ENCODE peak calls at places on chromosomes 6 and 20, in seven cellular contexts. Y is left ventricle myocardium inferior, A is kidney epithelial cell, V is heart right ventricle, X is Panc1, L is osteoblast, T is fibroblast of lung. F is an unnamed sample.

GRCh38 chr6:34243131-34243771 is 5.6 kb downstream of the SMIM29 start:
- DNase-seq in A (no peak), Y (no peak), V (no peak), T (no peak), X (no peak), L (peak; percentile 93), F (no peak)

GRCh38 chr6:40882321-40882720 is 156.7 kb downstream of the UNC5CL start:
- DNase-seq in L (no peak), X (no peak), Y (no peak), V (no peak), T (no peak), A (no peak), F (no peak)

GRCh38 chr20:8853805-8854338 is 215.0 kb upstream of the PLCB4 start:
- DNase-seq in L (peak; percentile 65), T (peak; percentile 87), A (peak; percentile 62), X (peak; percentile 51), V (peak; percentile 48), Y (no peak), F (no peak)

GRCh38 chr6:139641412-139641811 is 267.0 kb upstream of the CITED2 start:
- DNase-seq in L (no peak), T (no peak), V (no peak), A (no peak), X (no peak), Y (no peak), F (no peak)

GRCh38 chr6:52725530-52726192 is 37.6 kb downstream of the GSTA2 start:
- DNase-seq in T (no peak), L (peak; percentile 31), V (no peak), Y (no peak), A (no peak), X (no peak), F (no peak)

GRCh38 chr20:43963872-43964791 is 49.5 kb downstream of the TOX2 start:
- DNase-seq in X (no peak), Y (peak; percentile 63), T (peak; percentile 79), V (peak; percentile 43), L (peak; percentile 92), A (no peak), F (no peak)

GRCh38 chr6:39362487-39362865 is 40.0 kb upstream of the KCNK16 start:
- DNase-seq in A (no peak), V (no peak), L (peak; percentile 52), Y (no peak), T (peak; percentile 9), X (no peak), F (no peak)

GRCh38 chr6:164018127-164018526 is 603.6 kb downstream of the QKI start:
- DNase-seq in X (no peak), A (no peak), V (no peak), T (no peak), Y (no peak), L (no peak), F (no peak)

GRCh38 chr6:88166493-88166900 is 350 bp upstream of the CNR1 start:
- DNase-seq in Y (no peak), V (no peak), A (no peak), T (no peak), L (peak; percentile 77), X (no peak), F (no peak)

GRCh38 chr6:88167625-88167937 is 1.4 kb upstream of the CNR1 start:
- DNase-seq in Y (no peak), A (no peak), X (no peak), L (no peak), T (no peak), V (no peak), F (no peak)

GRCh38 chr6:88166901-88167624 is 916 bp upstream of the CNR1 start:
- DNase-seq in V (no peak), T (no peak), Y (no peak), A (no peak), X (no peak), L (peak; percentile 69), F (no peak)

GRCh38 chr6:88165087-88165876 is 865 bp downstream of the CNR1 start:
- DNase-seq in Y (no peak), T (no peak), V (no peak), L (peak; percentile 70), X (no peak), A (no peak), F (no peak)

DNA sequence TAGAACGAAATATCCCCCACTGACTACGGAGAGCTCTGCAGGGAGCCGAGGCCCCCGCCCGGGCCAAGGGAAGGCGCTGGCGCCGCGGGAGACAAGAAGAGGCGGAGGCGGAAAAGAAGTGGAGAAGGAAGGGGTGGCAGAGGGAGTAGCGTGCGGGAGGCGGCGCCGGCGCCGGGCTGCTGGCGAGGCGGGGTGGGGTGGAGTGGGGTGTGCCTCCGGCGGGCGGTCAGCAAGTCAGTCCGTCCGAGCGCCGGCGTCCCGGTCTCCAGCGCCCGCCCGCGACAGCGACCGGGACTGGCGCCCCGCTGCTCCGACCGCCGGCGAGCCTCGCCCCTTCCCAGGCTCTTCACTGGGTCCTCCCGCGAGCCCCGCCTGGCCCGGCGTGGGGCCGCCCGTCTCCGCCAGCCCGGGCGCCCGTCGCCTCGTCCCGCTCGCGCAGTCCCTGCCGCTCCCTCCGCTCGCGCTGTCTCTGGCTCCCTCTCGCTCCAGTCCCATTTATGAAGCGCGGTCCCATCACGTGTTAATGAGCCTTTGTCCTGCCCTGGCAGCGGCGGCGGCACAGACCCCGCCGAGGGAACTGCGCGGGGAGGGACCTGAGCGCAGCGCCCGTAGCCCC is at the start of gene CNR1:
- DNase-seq in V (peak; percentile 16), A (no peak), Y (peak; percentile 35), X (no peak), T (peak; percentile 2), L (peak; percentile 72), F (no peak)
- H3K4me3 ChIP-seq in V (peak within 1 kb of the TSS; percentile 47), A (peak within 1 kb of the TSS; percentile 54), Y (peak within 1 kb of the TSS; percentile 63), X (peak within 1 kb of the TSS; percentile 55), T (peak within 1 kb of the TSS; percentile 53), L (peak within 1 kb of the TSS; percentile 52), F (peak within 1 kb of the TSS; percentile 32)

GRCh38 chr6:28770732-28771131 is 153.1 kb downstream of the TRIM27 start:
- DNase-seq in V (no peak), A (no peak), Y (no peak), X (no peak), T (no peak), L (no peak), F (no peak)

GRCh38 chr6:28772480-28773381 is 151.1 kb downstream of the TRIM27 start:
- DNase-seq in T (no peak), A (no peak), X (no peak), V (no peak), Y (no peak), L (no peak), F (no peak)

GRCh38 chr6:28774292-28775051 is 149.3 kb downstream of the TRIM27 start:
- DNase-seq in X (no peak), A (no peak), L (no peak), Y (no peak), T (no peak), V (no peak), F (no peak)

GRCh38 chr6:28769626-28770402 is 154.0 kb downstream of the TRIM27 start:
- DNase-seq in V (no peak), T (peak; percentile 14), A (peak; percentile 7), X (no peak), Y (no peak), L (no peak), F (no peak)

DNA sequence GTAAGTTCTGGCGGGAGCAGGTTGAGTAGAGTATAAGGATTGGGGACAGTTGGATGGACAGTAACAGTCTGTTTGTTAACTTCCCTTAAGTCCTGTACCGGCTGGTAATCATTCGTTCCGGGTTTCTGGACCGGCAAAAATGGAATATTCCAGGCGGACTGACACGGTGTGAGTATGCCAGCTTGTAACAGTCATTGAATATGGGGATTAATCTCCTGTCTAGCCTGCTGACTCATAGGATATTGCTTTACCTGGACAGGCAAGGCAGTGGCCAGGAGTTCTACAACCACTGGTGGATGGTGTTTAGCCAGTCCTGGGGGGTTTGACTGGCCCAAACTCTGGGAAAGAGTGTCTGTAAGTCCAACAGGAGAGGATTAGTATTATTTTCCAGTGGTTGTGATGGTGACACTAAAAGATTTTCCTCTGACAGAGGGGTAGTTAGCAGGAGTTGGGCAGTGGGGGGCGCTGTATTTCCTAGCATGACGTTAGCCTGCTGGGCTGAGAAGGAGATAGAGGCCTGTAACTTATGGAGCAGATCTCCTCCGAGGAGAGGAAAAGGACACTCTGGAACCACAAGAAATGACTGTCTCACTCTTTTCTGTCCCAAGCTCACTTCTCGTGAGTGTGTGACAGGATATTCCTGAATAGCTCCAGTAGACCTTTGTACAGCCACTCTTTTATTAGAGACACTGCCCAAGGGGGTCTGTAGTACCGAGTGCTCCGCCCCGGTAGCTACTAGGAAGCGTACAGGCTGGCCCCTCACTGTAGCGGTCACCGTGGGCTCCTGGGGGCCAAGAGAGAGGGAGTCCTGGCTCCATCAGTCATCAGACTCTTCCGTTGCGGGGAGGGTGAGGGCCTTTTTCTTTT is 152.2 kb downstream of the TRIM27 start:
- DNase-seq in X (no peak), Y (no peak), L (no peak), A (no peak), T (no peak), V (no peak), F (no peak)
- TF ChIP-seq CTCF in X (peak; percentile 72), Y (no peak), L (no peak), A (no peak), T (no peak), V (no peak), F (no peak)

GRCh38 chr20:17021481-17021880 is 205.4 kb upstream of the PCSK2 start:
- DNase-seq in T (no peak), Y (no peak), A (no peak), L (no peak), X (no peak), V (no peak), F (no peak)
- H3K36me3 ChIP-seq in T (no peaks in the 10 kb centered on the region), Y (no peaks in the 10 kb centered on the region), A (no peaks in the 10 kb centered on the region), L (no peaks in the 10 kb centered on the region), X (no peaks in the 10 kb centered on the region), V (no peaks in the 10 kb centered on the region), F (no peaks in the 10 kb centered on the region)

DNA sequence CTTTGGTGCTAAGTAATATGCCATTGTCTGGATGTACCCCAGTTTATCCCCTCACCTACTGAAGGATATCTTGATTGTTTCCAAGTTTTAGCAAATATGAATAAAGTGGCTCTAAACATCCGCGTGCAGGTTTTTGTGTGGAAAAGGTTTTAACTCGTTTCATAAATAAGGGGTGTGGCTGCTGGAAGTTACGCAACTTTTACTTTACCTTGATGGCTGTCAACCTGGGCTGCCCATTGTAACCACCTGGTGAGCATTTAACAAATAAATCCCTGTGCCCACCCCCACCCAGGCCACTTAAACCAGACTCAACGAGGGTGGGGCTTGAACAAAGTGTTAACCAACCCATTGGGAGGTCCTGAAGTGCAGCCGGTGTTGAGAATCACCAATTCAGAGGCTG is 187.8 kb downstream of the NRN1 start:
- DNase-seq in A (no peak), L (no peak), Y (no peak), T (no peak), V (no peak), X (no peak), F (no peak)
- H3K4me3 ChIP-seq in A (no peak overlapping the region), L (no peak overlapping the region), Y (no peak overlapping the region), T (no peak overlapping the region), V (no peak overlapping the region), X (no peak overlapping the region), F (no peak overlapping the region)

GRCh38 chr6:16762547-16763477 is 1.6 kb upstream of the ATXN1 start:
- DNase-seq in A (no peak), T (peak; percentile 92), X (no peak), Y (no peak), L (peak; percentile 98), V (peak; percentile 49), F (peak; percentile 82)

GRCh38 chr6:16766043-16766521 is 4.8 kb upstream of the ATXN1 start:
- DNase-seq in L (peak; percentile 82), Y (no peak), A (peak; percentile 86), T (peak; percentile 94), X (peak; percentile 94), V (no peak), F (peak; percentile 97)

GRCh38 chr6:16765235-16765634 is 4.0 kb upstream of the ATXN1 start:
- DNase-seq in V (no peak), T (no peak), X (no peak), Y (no peak), A (no peak), L (no peak), F (no peak)

GRCh38 chr6:16762265-16762546 is 946 bp upstream of the ATXN1 start:
- DNase-seq in Y (no peak), A (no peak), L (peak; percentile 83), X (no peak), T (no peak), V (no peak), F (no peak)

GRCh38 chr6:16764188-16764950 is 3.1 kb upstream of the ATXN1 start:
- DNase-seq in T (peak; percentile 83), L (peak; percentile 81), A (no peak), Y (no peak), V (no peak), X (no peak), F (no peak)
- TF ChIP-seq CTCF in T (peak; percentile 61), L (peak; percentile 61), A (peak; percentile 45), Y (peak; percentile 59), V (peak; percentile 49), X (peak; percentile 58), F (peak; percentile 49)

F was measured in BJ.